ENCODE peak calls at places on chromosomes 5 and 9, in five cellular contexts. F is stimulated activated CD8-positive, alpha-beta memory T cell treated with anti-CD3 and anti-CD28 coated beads, Interleukin-4, amount 100 ng/mL, for 24 hours; Q is GM12865; Z is AG10803; J is germinal center. W is an unnamed sample.

GRCh38 chr9:77966718-77967117 is 64.9 kb downstream of the GNAQ start:
- DNase-seq in Q (no peak), F (no peak), J (no peak), Z (no peak), W (no peak)

GRCh38 chr9:21316860-21317259 is 11.7 kb upstream of the IFNA5 start:
- DNase-seq in Q (no peak), F (no peak), J (no peak), Z (no peak), W (no peak)

GRCh38 chr5:174719211-174719610 is 5.2 kb upstream of the MSX2 start:
- DNase-seq in Z (no peak), J (no peak), F (no peak), Q (no peak), W (no peak)

GRCh38 chr9:14320272-14321245 is 6.6 kb upstream of the NFIB start:
- DNase-seq in Q (peak), Z (peak), J (no peak), F (no peak), W (no peak)

GRCh38 chr5:80408475-80408875 is 611 bp downstream of the ZFYVE16 start:
- DNase-seq in Q (peak), Z (peak), J (no peak), F (peak), W (peak)

GRCh38 chr9:133854785-133855184 is 116.6 kb upstream of the SARDH start:
- DNase-seq in J (no peak), Z (no peak), F (no peak), Q (no peak), W (no peak)

GRCh38 chr9:13444272-13444608 is 164.7 kb upstream of the MPDZ start:
- DNase-seq in Z (no peak), F (no peak), J (no peak), Q (no peak), W (no peak)

GRCh38 chr9:38141751-38142150 is 72.7 kb upstream of the SHB start:
- DNase-seq in Q (peak), F (no peak), Z (peak), J (no peak), W (no peak)

GRCh38 chr5:126732716-126733115 is 44.2 kb upstream of the LMNB1 start:
- DNase-seq in Z (no peak), Q (no peak), F (no peak), J (no peak), W (no peak)

GRCh38 chr5:93497101-93497500 is 83.9 kb downstream of the NR2F1-AS1 start:
- DNase-seq in Z (no peak), Q (no peak), J (no peak), F (no peak), W (no peak)

GRCh38 chr5:133340002-133340755 is 272.2 kb downstream of the FSTL4 start:
- DNase-seq in F (no peak), J (no peak), Q (no peak), Z (no peak), W (no peak)

GRCh38 chr5:157506981-157507780 is 47.2 kb downstream of the NIPAL4 start:
- DNase-seq in Z (no peak), F (no peak), J (no peak), Q (no peak), W (no peak)

GRCh38 chr9:91425270-91425669 is 1.6 kb upstream of the NFIL3 start:
- DNase-seq in Z (no peak), Q (no peak), F (no peak), J (no peak), W (no peak)

GRCh38 chr9:132114102-132114707 is 34.5 kb upstream of the MED27 start:
- DNase-seq in Z (peak), J (peak), Q (peak), F (peak), W (peak)

GRCh38 chr9:6968271-6968670 is 210.5 kb downstream of the KDM4C start:
- DNase-seq in Z (peak), Q (no peak), J (no peak), F (no peak), W (no peak)